ENCODE peak calls at places on chromosome 12, in six cellular contexts. B, E, P, K, A and M are unnamed samples.

GRCh38 chr12:64256166-64256800 is 34.2 kb upstream of the KICS2 start:
- DNase-seq in B (no peak), E (no peak), P (no peak), K (peak; percentile 68), A (no peak), M (no peak)

GRCh38 chr12:19752712-19753111 is 313.4 kb downstream of the AEBP2 start:
- DNase-seq in B (no peak), E (no peak), P (no peak), K (no peak), A (no peak), M (no peak)

GRCh38 chr12:104216461-104217058 is 981 bp downstream of the TXNRD1 start:
- DNase-seq in B (no peak), E (no peak), P (no peak), K (no peak), A (no peak), M (no peak)

GRCh38 chr12:121792607-121793500 is 634 bp downstream of the RHOF start:
- DNase-seq in B (no peak), E (no peak), P (no peak), K (no peak), A (peak; percentile 87), M (peak; percentile 93)

GRCh38 chr12:3336606-3337311 is 154.2 kb upstream of the PRMT8 start:
- DNase-seq in B (no peak), E (no peak), P (peak; percentile 12), K (peak; percentile 16), A (no peak), M (peak; percentile 41)

GRCh38 chr12:49537231-49537708 is 1.6 kb upstream of the KCNH3 start:
- DNase-seq in B (no peak), E (peak; percentile 37), P (no peak), K (no peak), A (no peak), M (no peak)

GRCh38 chr12:46933947-46934346 is 108.2 kb upstream of the SLC38A4 start:
- DNase-seq in B (peak; percentile 22), E (no peak), P (no peak), K (no peak), A (no peak), M (no peak)

GRCh38 chr12:95351745-95352144 is 122.2 kb upstream of the METAP2 start:
- DNase-seq in B (no peak), E (no peak), P (no peak), K (no peak), A (no peak), M (no peak)

GRCh38 chr12:104602901-104603300 is 146.2 kb downstream of the CHST11 start:
- DNase-seq in B (no peak), E (no peak), P (no peak), K (no peak), A (no peak), M (no peak)

GRCh38 chr12:131597327-131597726 is 113.6 kb upstream of the SFSWAP start:
- DNase-seq in B (no peak), E (no peak), P (no peak), K (no peak), A (no peak), M (no peak)

GRCh38 chr12:49219417-49220026 is 30.6 kb upstream of the TUBA1A start:
- DNase-seq in B (no peak), E (no peak), P (no peak), K (no peak), A (no peak), M (no peak)

DNA sequence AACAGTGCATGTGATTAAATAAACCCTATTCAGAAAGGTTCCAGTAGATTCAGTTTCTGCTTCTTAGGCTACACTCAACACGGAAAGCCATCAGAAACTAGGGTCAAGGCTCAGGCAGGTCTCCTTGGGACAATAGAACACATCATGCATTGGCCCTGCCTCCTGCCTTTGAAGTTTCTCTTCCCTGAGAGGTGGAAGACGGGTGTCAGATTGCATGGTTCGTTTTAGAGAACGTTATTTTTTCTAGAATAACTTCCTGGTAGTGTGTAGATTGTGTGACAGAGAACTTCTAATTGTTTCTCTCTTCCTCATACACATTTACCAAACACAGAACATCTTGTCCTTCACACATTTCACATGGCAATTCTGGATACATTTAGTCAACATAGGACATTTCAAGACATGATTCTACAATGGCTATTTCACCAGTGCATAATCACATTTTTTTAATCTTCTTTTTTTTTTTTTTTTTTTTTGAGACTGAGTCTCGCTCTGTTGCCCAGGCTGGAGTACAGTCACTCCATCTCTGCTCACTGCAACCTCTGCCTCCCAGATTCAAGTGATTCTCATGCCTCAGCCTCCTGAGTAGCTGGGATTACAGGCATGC is 106.6 kb upstream of the AMN1 start:
- DNase-seq in B (peak; percentile 27), E (no peak), P (no peak), K (no peak), A (no peak), M (no peak)
- TF ChIP-seq POLR2A in B (no peak), E (no peak), P (no peak), K (no peak), A (no peak), M (no peak)

DNA sequence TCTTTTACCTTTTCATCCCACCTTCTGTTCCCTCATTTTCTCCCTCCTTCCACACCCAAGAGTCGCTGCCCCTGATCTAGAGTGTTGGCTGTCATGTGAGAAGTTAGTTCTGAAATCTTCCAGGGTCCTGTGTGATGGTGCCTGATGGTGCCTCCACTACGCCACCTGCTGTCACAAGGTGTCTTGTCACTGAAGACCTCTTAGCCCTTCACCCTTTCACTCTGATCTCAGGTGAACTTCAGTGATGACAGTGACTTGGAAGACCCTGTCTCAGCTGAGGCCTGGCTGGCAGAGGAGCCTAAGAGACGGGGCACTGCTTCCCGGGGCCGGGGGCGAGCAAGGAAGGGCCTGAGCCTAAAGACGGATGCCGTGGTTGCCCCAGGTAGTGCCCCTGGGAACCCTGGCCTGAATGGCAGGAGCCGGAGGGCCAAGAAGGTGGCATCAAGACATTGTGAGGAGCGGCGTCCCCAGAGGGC is 7.6 kb upstream of the PFDN5 start:
- DNase-seq in B (peak; percentile 82), E (peak; percentile 92), P (peak; percentile 77), K (peak; percentile 82), A (peak; percentile 79), M (peak; percentile 91)
- TF ChIP-seq POLR2A in B (no peak), E (no peak), P (no peak), K (no peak), A (no peak), M (no peak)

DNA sequence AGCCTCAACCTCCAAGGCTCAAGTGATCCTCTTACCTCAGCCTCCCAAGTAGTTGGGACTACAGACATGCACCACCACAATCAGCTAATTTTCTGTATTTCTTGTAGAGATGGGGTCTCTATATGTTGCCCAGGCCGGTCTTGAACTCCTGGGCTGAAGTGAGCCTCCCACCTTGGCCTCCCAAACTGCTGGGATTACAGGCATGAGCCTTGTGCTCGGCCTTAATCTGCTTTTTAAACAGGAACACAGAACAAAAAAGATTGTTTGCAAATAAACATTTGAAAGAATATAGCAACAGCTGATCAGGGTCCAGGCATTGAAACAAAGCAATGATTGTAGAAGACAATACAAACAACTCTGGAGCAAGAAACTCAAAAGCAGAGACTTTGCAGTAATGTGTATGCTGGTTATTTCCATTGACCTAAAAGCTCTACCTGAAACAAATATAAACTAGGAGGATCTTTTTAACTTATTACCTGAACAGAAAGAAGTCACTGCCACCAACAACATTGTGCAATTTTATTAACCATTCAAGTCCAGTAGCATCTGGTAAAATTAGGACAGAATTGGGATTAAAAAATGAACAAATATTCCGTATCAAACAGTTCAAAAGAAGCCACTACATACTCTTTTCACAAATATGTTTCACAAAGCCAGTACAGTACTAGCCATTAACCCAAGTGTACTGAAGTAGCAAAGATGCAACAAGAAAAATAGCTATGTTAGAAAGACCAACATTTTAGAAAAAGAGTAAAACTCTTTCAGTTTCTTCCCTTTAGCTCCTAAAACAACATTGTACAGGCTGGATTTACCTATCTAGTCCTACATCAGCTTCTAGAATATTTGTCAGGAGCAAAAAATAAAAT is 14.2 kb downstream of the AMN1 start:
- DNase-seq in B (no peak), E (no peak), P (no peak), K (no peak), A (no peak), M (no peak)
- TF ChIP-seq POLR2A in B (no peak), E (no peak), P (no peak), K (no peak), A (no peak), M (no peak)

GRCh38 chr12:108571604-108572165 is 9.3 kb downstream of the ISCU start:
- DNase-seq in B (no peak), E (peak; percentile 68), P (no peak), K (no peak), A (no peak), M (no peak)
- TF ChIP-seq POLR2A in B (no peak), E (no peak), P (no peak), K (no peak), A (no peak), M (no peak)

DNA sequence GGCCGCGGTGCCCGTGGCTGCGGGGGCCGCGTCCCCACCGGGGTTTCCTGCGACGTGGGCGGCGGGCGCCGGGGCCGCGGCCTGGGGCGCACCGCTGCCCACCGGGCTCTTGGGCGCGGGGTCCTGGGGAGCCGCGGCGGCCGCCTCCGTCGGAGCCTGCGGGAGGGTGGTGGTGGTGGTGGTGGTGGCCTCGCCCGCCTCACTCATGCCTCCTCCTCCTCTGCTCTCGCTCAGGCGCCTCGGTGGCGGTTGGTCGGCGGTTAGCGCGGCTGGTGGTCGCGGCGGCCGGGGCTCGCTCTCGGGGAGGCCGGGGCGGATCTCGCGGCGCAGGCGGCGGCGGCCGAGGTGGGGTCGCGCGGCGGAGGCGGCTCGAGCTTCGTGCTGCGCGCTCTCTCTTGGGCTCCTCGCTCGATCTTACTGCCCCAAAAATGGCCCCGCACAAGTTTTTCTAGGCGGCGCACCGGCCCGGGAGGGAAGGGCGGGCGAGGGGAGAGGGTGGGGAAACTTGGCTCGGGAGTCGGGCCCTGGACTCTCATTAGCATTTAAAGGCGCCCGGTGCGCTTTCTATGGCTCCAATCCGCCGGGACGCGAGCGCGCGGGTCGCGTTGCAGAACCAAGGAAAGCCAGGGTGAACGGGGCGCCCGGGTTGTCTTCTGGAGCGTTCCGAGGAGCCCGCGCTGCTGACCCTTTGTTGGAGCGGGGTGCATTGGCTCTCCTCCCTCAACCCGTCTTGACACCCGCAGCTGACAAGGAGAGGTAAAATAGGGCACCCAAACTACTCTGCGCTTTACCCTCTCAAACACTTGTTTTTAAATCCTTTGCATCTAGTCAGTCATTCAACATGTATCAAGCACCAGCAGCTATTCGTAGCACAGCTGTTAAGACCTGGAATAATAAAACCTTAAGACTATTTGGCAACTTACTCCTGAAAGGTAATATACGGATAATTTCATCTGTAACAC is at the start of gene YBX3:
- DNase-seq in B (peak; percentile 85), E (peak; percentile 98), P (peak; percentile 90), K (peak; percentile 86), A (peak; percentile 89), M (peak; percentile 88)
- TF ChIP-seq POLR2A in B (peak; percentile 89), E (no peak), P (peak; percentile 89), K (peak; percentile 32), A (peak; percentile 68), M (peak; percentile 67)

DNA sequence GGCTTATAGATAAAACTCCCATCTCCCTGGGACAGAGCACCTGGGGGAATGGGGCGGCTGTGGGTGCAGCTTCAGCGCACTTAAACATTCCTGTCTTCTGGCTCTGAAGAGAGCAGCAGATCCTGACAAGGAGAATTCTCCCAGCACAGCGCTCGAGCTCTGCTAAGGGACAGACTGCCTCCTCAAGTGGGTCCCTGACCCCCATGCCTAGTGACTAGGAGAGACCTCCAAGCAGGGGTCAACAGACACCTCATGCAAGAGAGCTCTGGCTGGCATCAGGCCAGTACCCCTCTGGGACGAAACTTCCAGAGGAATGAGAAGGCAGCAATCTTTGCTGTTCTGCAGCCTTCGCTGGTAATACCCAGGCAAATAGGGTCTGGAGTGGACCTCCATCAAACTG is 28.1 kb upstream of the CD163L1 start:
- DNase-seq in B (no peak), E (no peak), P (no peak), K (no peak), A (no peak), M (peak; percentile 49)
- TF ChIP-seq POLR2A in B (no peak), E (no peak), P (no peak), K (no peak), A (no peak), M (no peak)